ENCODE peak calls at places on chromosomes 2 and 18, in four cellular contexts. One of them, this sample, is unnamed.

GRCh38 chr2:217942731-217943335 is 60.0 kb downstream of the TNS1 start:
- DNase-seq in dorsolateral prefrontal cortex: peak; percentile 82
- DNase-seq in kidney epithelial cell: no peak
- DNase-seq in fibroblast of villous mesenchyme: no peak
- DNase-seq in this sample: no peak

GRCh38 chr2:152875832-152876669 is 157.6 kb downstream of the ARL6IP6 start:
- DNase-seq in dorsolateral prefrontal cortex: no peak
- DNase-seq in kidney epithelial cell: no peak
- DNase-seq in fibroblast of villous mesenchyme: peak; percentile 76
- DNase-seq in this sample: no peak

GRCh38 chr18:2179498-2180183 is 391.7 kb downstream of the METTL4 start:
- DNase-seq in dorsolateral prefrontal cortex: no peak
- DNase-seq in kidney epithelial cell: no peak
- DNase-seq in fibroblast of villous mesenchyme: no peak
- DNase-seq in this sample: no peak

GRCh38 chr2:163157891-163158511 is 319.4 kb upstream of the KCNH7 start:
- DNase-seq in dorsolateral prefrontal cortex: no peak
- DNase-seq in kidney epithelial cell: peak; percentile 26
- DNase-seq in fibroblast of villous mesenchyme: peak; percentile 76
- DNase-seq in this sample: peak; percentile 56

GRCh38 chr2:72921866-72922265 is 4.5 kb downstream of the EMX1 start:
- DNase-seq in dorsolateral prefrontal cortex: no peak
- DNase-seq in kidney epithelial cell: no peak
- DNase-seq in fibroblast of villous mesenchyme: no peak
- DNase-seq in this sample: no peak

GRCh38 chr2:200394045-200394444 is 87.6 kb downstream of the SPATS2L start:
- DNase-seq in dorsolateral prefrontal cortex: no peak
- DNase-seq in kidney epithelial cell: no peak
- DNase-seq in fibroblast of villous mesenchyme: no peak
- DNase-seq in this sample: no peak

GRCh38 chr2:241224851-241225438 is 36.5 kb downstream of the ANO7 start:
- DNase-seq in dorsolateral prefrontal cortex: no peak
- DNase-seq in kidney epithelial cell: no peak
- DNase-seq in fibroblast of villous mesenchyme: peak; percentile 44
- DNase-seq in this sample: no peak

GRCh38 chr18:24094561-24094960 is 44.3 kb upstream of the CABYR start:
- DNase-seq in dorsolateral prefrontal cortex: no peak
- DNase-seq in kidney epithelial cell: no peak
- DNase-seq in fibroblast of villous mesenchyme: peak; percentile 3
- DNase-seq in this sample: no peak

GRCh38 chr2:191432121-191432520 is 186.9 kb downstream of the MYO1B start:
- DNase-seq in dorsolateral prefrontal cortex: no peak
- DNase-seq in kidney epithelial cell: no peak
- DNase-seq in fibroblast of villous mesenchyme: no peak
- DNase-seq in this sample: no peak

DNA sequence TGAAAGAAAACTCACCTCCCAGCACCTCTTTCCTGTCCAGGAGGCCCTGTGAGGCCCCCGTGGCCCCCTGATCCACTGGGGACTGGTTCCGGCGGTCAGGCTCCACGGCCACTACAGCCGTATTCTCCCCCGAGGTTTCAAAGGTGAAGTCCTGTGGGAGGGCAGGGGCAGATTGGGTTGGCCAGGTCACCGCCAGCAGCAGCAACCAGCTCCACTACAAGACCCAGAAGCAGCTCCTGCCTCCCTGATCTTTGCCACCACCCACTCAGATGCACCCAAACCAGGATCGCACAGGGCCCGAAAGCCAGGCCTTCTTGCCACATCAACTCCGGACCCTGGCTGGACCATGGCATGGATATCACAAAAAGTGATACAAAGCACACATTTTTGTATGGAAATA is 21.9 kb downstream of the SDC1 start:
- DNase-seq in dorsolateral prefrontal cortex: no peak
- DNase-seq in kidney epithelial cell: no peak
- DNase-seq in fibroblast of villous mesenchyme: no peak
- DNase-seq in this sample: no peak
- H3K4me3 ChIP-seq in dorsolateral prefrontal cortex: no peak overlapping the region
- H3K4me3 ChIP-seq in kidney epithelial cell: no peak overlapping the region
- H3K4me3 ChIP-seq in fibroblast of villous mesenchyme: no peak overlapping the region
- H3K4me3 ChIP-seq in this sample: no peak overlapping the region

GRCh38 chr2:239275871-239276812 is 124.7 kb downstream of the HDAC4 start:
- DNase-seq in dorsolateral prefrontal cortex: no peak
- DNase-seq in kidney epithelial cell: no peak
- DNase-seq in fibroblast of villous mesenchyme: peak; percentile 90
- DNase-seq in this sample: no peak

GRCh38 chr2:239273280-239274234 is 127.3 kb downstream of the HDAC4 start:
- DNase-seq in dorsolateral prefrontal cortex: no peak
- DNase-seq in kidney epithelial cell: no peak
- DNase-seq in fibroblast of villous mesenchyme: no peak
- DNase-seq in this sample: no peak

GRCh38 chr2:239274391-239275001 is 126.3 kb downstream of the HDAC4 start:
- DNase-seq in dorsolateral prefrontal cortex: no peak
- DNase-seq in kidney epithelial cell: no peak
- DNase-seq in fibroblast of villous mesenchyme: peak; percentile 69
- DNase-seq in this sample: peak; percentile 53

GRCh38 chr2:239276813-239277193 is 124.0 kb downstream of the HDAC4 start:
- DNase-seq in dorsolateral prefrontal cortex: no peak
- DNase-seq in kidney epithelial cell: no peak
- DNase-seq in fibroblast of villous mesenchyme: no peak
- DNase-seq in this sample: no peak

DNA sequence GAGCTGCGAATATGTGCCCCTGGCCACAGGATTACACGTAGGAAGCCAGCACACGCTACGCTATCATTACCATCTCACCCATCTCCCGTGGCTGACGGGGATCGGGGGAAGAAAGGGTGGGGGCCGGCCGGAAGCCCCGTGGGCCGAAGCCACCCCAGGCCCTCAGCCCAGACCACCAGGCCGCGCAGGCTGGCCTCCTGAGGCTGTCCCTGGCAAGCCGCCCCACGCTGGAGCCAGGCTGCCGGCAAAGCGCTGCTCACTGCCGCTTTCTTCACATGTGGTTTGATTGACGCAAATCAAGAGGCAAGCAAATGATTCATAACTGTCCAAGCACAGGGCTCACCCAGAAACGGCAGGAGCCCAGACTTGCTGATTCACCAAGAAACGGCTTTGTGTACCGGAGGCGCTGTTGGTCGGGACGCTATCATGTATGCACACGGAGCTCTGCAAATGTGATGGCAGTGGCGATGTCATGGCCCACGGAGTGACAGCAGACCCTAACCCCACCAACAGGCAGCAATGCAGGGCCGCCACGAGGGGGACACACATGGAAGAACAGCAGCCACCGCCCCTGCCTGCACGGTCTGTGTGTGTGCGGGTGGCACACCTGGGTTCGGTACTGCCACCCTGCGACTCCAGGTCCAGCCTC is 125.7 kb downstream of the HDAC4 start:
- DNase-seq in dorsolateral prefrontal cortex: no peak
- DNase-seq in kidney epithelial cell: peak; percentile 91
- DNase-seq in fibroblast of villous mesenchyme: peak; percentile 94
- DNase-seq in this sample: peak; percentile 99
- H3K4me3 ChIP-seq in dorsolateral prefrontal cortex: peak overlapping the region; percentile 46
- H3K4me3 ChIP-seq in kidney epithelial cell: no peak overlapping the region
- H3K4me3 ChIP-seq in fibroblast of villous mesenchyme: no peak overlapping the region
- H3K4me3 ChIP-seq in this sample: no peak overlapping the region

GRCh38 chr2:161138429-161138828 is 21.8 kb upstream of the TANK start:
- DNase-seq in dorsolateral prefrontal cortex: no peak
- DNase-seq in kidney epithelial cell: no peak
- DNase-seq in fibroblast of villous mesenchyme: no peak
- DNase-seq in this sample: no peak
- H3K4me3 ChIP-seq in dorsolateral prefrontal cortex: no peak overlapping the region
- H3K4me3 ChIP-seq in kidney epithelial cell: peak overlapping the region; percentile 2
- H3K4me3 ChIP-seq in fibroblast of villous mesenchyme: peak overlapping the region; percentile 31
- H3K4me3 ChIP-seq in this sample: no peak overlapping the region

GRCh38 chr2:20671036-20671735 is 4.2 kb downstream of the GDF7 start:
- DNase-seq in dorsolateral prefrontal cortex: no peak
- DNase-seq in kidney epithelial cell: no peak
- DNase-seq in fibroblast of villous mesenchyme: no peak
- DNase-seq in this sample: no peak
- H3K4me3 ChIP-seq in dorsolateral prefrontal cortex: peak overlapping the region; percentile 19
- H3K4me3 ChIP-seq in kidney epithelial cell: no peak overlapping the region
- H3K4me3 ChIP-seq in fibroblast of villous mesenchyme: no peak overlapping the region
- H3K4me3 ChIP-seq in this sample: no peak overlapping the region